ENCODE peak calls at places on chromosomes 7 and 10, in ten cellular contexts. K, M, A, C, U, E, P, H, L and R are unnamed samples.

GRCh38 chr10:132146271-132146671 is 40.5 kb upstream of the DPYSL4 start:
- DNase-seq in L (no peak), M (peak; percentile 18), H (no peak), A (no peak), C (no peak), U (no peak), P (no peak), K (no peak), E (peak; percentile 61), R (peak; percentile 32)

GRCh38 chr7:116782177-116782711 is 80.1 kb upstream of the CAPZA2 start:
- DNase-seq in U (peak; percentile 90), P (no peak), M (no peak), H (peak; percentile 94), E (no peak), L (peak; percentile 74), A (peak; percentile 74), C (no peak), K (no peak), R (no peak)

GRCh38 chr7:73901231-73901822 is 40.4 kb downstream of the TMEM270 start:
- DNase-seq in E (no peak), A (no peak), U (no peak), L (no peak), K (no peak), C (no peak), H (no peak), P (no peak), M (no peak), R (no peak)

GRCh38 chr7:137958593-137959431 is 43.1 kb downstream of the CREB3L2 start:
- DNase-seq in C (no peak), E (no peak), U (peak; percentile 94), P (no peak), K (no peak), M (no peak), H (no peak), A (no peak), L (no peak), R (no peak)

GRCh38 chr10:43140414-43140813 is 2.2 kb downstream of the CSGALNACT2 start:
- DNase-seq in H (peak; percentile 89), U (peak; percentile 86), M (no peak), L (peak; percentile 98), A (peak; percentile 93), K (no peak), C (no peak), P (peak; percentile 69), E (no peak), R (no peak)

GRCh38 chr10:132899054-132899750 is 43.2 kb downstream of the CFAP46 start:
- DNase-seq in U (no peak), K (no peak), A (no peak), E (peak; percentile 57), M (peak; percentile 5), H (no peak), L (no peak), C (no peak), P (no peak), R (peak; percentile 44)

GRCh38 chr10:6924166-6924565 is 344.1 kb upstream of the PRKCQ start:
- DNase-seq in M (no peak), P (no peak), C (peak; percentile 13), E (no peak), U (no peak), A (no peak), H (peak; percentile 62), K (no peak), L (peak; percentile 7), R (no peak)

GRCh38 chr10:48439581-48440041 is 133.1 kb downstream of the MAPK8 start:
- DNase-seq in C (peak; percentile 41), A (no peak), M (peak; percentile 59), P (no peak), L (peak; percentile 44), U (no peak), H (peak; percentile 35), K (peak; percentile 45), E (peak; percentile 69), R (no peak)

GRCh38 chr7:129684777-129685176 is 73.3 kb downstream of the NRF1 start:
- DNase-seq in H (no peak), U (no peak), P (no peak), A (no peak), L (peak; percentile 75), M (no peak), K (no peak), E (no peak), C (no peak), R (no peak)

GRCh38 chr10:62277946-62278345 is 9.3 kb upstream of the RTKN2 start:
- DNase-seq in K (no peak), H (no peak), C (no peak), L (no peak), P (no peak), E (no peak), U (no peak), M (no peak), A (no peak), R (no peak)

GRCh38 chr10:32713560-32713959 is 244.5 kb downstream of the ITGB1 start:
- DNase-seq in U (no peak), K (no peak), C (no peak), P (no peak), A (no peak), H (no peak), E (no peak), L (peak; percentile 9), M (no peak), R (no peak)

GRCh38 chr7:74587435-74588126 is 69.9 kb upstream of the GTF2I start:
- DNase-seq in H (peak; percentile 90), M (peak; percentile 91), L (peak; percentile 92), P (no peak), K (no peak), E (peak; percentile 91), U (peak; percentile 79), A (peak; percentile 81), C (peak; percentile 75), R (no peak)

GRCh38 chr7:12635830-12636229 is 51.6 kb upstream of the ARL4A start:
- DNase-seq in M (no peak), U (no peak), H (no peak), C (no peak), L (no peak), E (no peak), P (peak; percentile 82), A (no peak), K (no peak), R (no peak)

GRCh38 chr10:97356318-97356914 is 21.9 kb upstream of the FRAT2 start:
- DNase-seq in K (no peak), M (no peak), C (no peak), P (no peak), A (no peak), H (no peak), L (no peak), E (no peak), U (no peak), R (peak; percentile 63)

GRCh38 chr7:260441-261281 is 29.3 kb upstream of the FOXL3 start:
- DNase-seq in L (no peak), C (no peak), P (no peak), H (no peak), M (no peak), U (no peak), E (peak; percentile 62), A (no peak), K (no peak), R (no peak)

GRCh38 chr7:34339061-34339526 is 318.9 kb upstream of the NPSR1 start:
- DNase-seq in H (peak; percentile 20), M (no peak), K (no peak), L (peak; percentile 53), U (no peak), P (no peak), E (no peak), C (no peak), A (peak; percentile 75), R (no peak)

GRCh38 chr10:35194906-35195305 is 68.3 kb downstream of the CREM start:
- DNase-seq in A (peak; percentile 52), L (peak; percentile 58), H (peak; percentile 71), M (no peak), U (no peak), K (no peak), P (no peak), E (no peak), C (no peak), R (peak; percentile 57)

GRCh38 chr10:76727009-76727408 is 910.6 kb downstream of the KCNMA1 start:
- DNase-seq in L (no peak), A (no peak), K (no peak), E (no peak), U (no peak), H (no peak), M (no peak), C (no peak), P (no peak), R (no peak)

DNA sequence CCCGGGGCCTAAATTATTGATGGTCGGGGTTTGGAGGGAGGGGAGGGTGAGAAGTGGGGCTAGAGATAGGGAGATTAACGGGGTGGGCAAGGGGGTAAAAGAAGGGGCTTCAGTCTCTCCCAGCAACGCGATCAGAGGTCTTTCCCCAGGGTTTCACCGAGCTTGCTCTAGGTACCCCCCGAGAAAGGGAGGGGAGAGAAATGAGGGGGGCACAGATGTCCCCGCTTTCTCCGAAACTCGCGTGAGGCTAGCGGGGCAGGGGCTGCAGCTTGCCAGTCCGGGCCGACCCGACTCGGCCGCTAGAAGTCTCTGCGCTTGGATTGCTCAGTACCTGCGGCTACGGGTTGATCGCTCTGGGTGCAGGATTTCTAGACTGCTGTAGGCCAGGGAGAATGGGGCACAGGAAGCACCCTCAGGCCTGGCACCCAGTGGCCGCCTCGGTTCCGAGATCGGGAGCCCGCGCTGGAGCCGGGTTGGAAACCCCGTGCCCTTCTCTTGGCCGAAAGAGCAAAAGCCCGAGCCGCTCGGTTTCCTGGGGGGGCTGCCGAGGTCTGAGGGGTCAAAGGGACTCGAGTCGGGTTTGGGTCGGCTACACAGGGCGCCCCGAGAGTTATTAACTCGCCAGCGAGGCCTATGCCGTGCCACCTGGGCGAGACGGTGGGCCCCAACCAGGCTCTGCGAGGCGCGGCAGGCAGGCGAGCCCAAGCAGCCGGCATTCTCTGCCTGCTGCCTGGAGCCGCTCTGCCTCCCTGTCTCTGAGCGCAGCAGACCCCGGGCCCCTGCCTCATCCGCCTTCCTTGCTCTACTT is 3.1 kb downstream of the PAX2 start:
- DNase-seq in H (no peak), K (no peak), M (no peak), E (no peak), C (no peak), A (no peak), P (no peak), U (no peak), L (no peak), R (no peak)
- TF ChIP-seq CTCF in H (no peak), K (no peak), M (no peak), E (no peak), C (no peak), A (no peak), P (no peak), U (no peak), L (no peak), R (no peak)

GRCh38 chr7:83005410-83005809 is 157.3 kb downstream of the PCLO start:
- DNase-seq in H (peak; percentile 14), M (no peak), U (no peak), L (peak; percentile 3), K (no peak), E (no peak), C (no peak), P (peak; percentile 38), A (no peak), R (no peak)
- TF ChIP-seq CTCF in H (no peak), M (no peak), U (peak; percentile 50), L (peak; percentile 10), K (peak; percentile 48), E (no peak), C (no peak), P (peak; percentile 16), A (peak; percentile 41), R (no peak)

GRCh38 chr10:683448-684071 is 5.9 kb downstream of the DIP2C start:
- DNase-seq in U (no peak), L (peak; percentile 59), P (no peak), H (peak; percentile 95), E (peak; percentile 46), C (no peak), A (peak; percentile 99), K (no peak), M (no peak), R (no peak)
- TF ChIP-seq CTCF in U (no peak), L (no peak), P (no peak), H (peak; percentile 30), E (no peak), C (no peak), A (peak; percentile 52), K (no peak), M (no peak), R (no peak)

GRCh38 chr7:47759056-47759706 is 177.3 kb upstream of the TNS3 start:
- DNase-seq in L (peak; percentile 40), E (no peak), K (no peak), A (no peak), H (no peak), M (no peak), U (no peak), P (no peak), C (peak; percentile 48), R (no peak)
- TF ChIP-seq CTCF in L (peak; percentile 19), E (no peak), K (peak; percentile 12), A (peak; percentile 69), H (peak; percentile 34), M (no peak), U (peak; percentile 49), P (no peak), C (peak; percentile 51), R (no peak)